ENCODE peak calls at places on chromosomes 5 and 9, in six cellular contexts. T is heart left ventricle, A is HCT116, M is GM12891, H is IMR-90, F is A549. B is an unnamed sample.

GRCh38 chr5:131382407-131383395 is 118.8 kb downstream of the CDC42SE2 start:
- DNase-seq in T (no peak), A (peak; percentile 50), M (no peak), H (peak; percentile 58), F (peak; percentile 85), B (no peak)

GRCh38 chr5:27511061-27511460 is 472.7 kb upstream of the CDH9 start:
- DNase-seq in T (no peak), A (no peak), M (no peak), H (no peak), F (no peak), B (no peak)

GRCh38 chr5:139193928-139194327 is 4.2 kb downstream of the SIL1 start:
- DNase-seq in T (no peak), A (no peak), M (no peak), H (no peak), F (peak; percentile 31), B (no peak)

GRCh38 chr5:39794511-39794910 is 369.7 kb upstream of the DAB2 start:
- DNase-seq in T (peak; percentile 27), A (no peak), M (no peak), H (peak; percentile 29), F (peak; percentile 6), B (no peak)

GRCh38 chr5:132422720-132423442 is 53.4 kb downstream of the SLC22A5 start:
- DNase-seq in T (peak; percentile 83), A (no peak), M (no peak), H (peak; percentile 56), F (peak; percentile 22), B (peak; percentile 75)

GRCh38 chr9:110744753-110745522 is 76.3 kb downstream of the MUSK start:
- DNase-seq in T (no peak), A (peak; percentile 96), M (no peak), H (peak; percentile 98), F (peak; percentile 89), B (peak; percentile 15)

GRCh38 chr5:73748510-73749410 is 122.8 kb downstream of the ARHGEF28 start:
- DNase-seq in T (peak; percentile 41), A (no peak), M (no peak), H (peak; percentile 53), F (no peak), B (peak; percentile 13)

GRCh38 chr5:170151105-170151831 is 45.6 kb downstream of the FOXI1 start:
- DNase-seq in T (peak; percentile 61), A (peak; percentile 57), M (no peak), H (peak; percentile 44), F (peak; percentile 88), B (peak; percentile 67)

GRCh38 chr9:3906437-3907213 is 380.8 kb upstream of the RFX3 start:
- DNase-seq in T (no peak), A (peak; percentile 43), M (no peak), H (peak; percentile 95), F (peak; percentile 22), B (no peak)

GRCh38 chr9:21680590-21680989 is 121.8 kb upstream of the MTAP start:
- DNase-seq in T (no peak), A (no peak), M (no peak), H (no peak), F (peak; percentile 59), B (no peak)

GRCh38 chr5:151684690-151685361 is 1.9 kb downstream of the SPARC start:
- DNase-seq in T (peak; percentile 63), A (no peak), M (no peak), H (peak; percentile 97), F (peak; percentile 74), B (no peak)

GRCh38 chr5:142894749-142895148 is 124.6 kb downstream of the ARHGAP26 start:
- DNase-seq in T (peak; percentile 30), A (no peak), M (no peak), H (peak; percentile 80), F (no peak), B (no peak)

GRCh38 chr5:79263290-79263689 is 27.4 kb downstream of the JMY start:
- DNase-seq in T (no peak), A (no peak), M (no peak), H (no peak), F (no peak), B (no peak)

GRCh38 chr9:129027685-129028191 is 393 bp downstream of the SH3GLB2 start:
- DNase-seq in T (no peak), A (no peak), M (peak; percentile 59), H (no peak), F (peak; percentile 66), B (peak; percentile 78)

GRCh38 chr9:117729375-117729774 is 25.2 kb downstream of the TLR4 start:
- DNase-seq in T (no peak), A (no peak), M (no peak), H (no peak), F (no peak), B (no peak)

GRCh38 chr5:128446-128845 is 36.5 kb downstream of the PLEKHG4B start:
- DNase-seq in T (no peak), A (no peak), M (no peak), H (no peak), F (no peak), B (no peak)

GRCh38 chr9:21936161-21936560 is 58.0 kb downstream of the CDKN2A start:
- DNase-seq in T (no peak), A (no peak), M (no peak), H (no peak), F (no peak), B (no peak)

GRCh38 chr5:59460368-59461153 is 433.0 kb downstream of the PDE4D start:
- DNase-seq in T (peak; percentile 39), A (no peak), M (no peak), H (no peak), F (no peak), B (no peak)

GRCh38 chr9:114177423-114178064 is 22.2 kb downstream of the COL27A1 start:
- DNase-seq in T (peak; percentile 23), A (no peak), M (no peak), H (peak; percentile 76), F (no peak), B (no peak)

DNA sequence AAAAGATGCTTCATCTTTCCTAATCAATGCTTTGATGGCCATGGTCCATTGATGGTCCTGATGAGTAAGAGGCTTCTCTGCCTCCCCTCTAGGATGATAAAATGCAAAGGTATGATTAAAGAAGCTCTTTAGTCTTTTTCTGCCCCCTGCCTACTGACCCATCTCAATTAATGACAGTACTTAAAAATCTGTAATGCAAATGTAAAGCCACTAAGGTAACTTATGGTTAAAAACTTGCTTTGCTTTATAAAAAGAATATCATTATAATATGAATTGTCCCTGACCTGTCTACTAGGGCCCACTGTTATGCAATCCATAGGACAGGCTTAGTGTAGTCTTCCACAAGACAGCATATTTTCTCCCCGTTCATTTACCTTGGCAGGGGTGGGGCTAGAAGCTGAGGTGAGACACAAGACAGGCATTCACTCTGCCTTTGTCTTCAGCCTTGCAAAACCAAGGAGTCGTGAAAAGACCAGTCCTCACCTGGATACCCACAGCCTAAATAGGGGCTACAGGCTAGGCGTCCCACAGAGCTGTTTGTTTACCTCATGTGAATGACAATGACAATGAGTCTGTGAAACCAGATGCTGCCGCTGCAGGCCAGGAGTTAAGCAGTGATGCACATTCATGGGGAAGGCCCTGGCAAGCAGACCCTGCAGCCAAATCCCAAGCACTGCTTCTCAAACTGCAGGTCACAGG is 60.4 kb downstream of the BNC2 start:
- DNase-seq in T (no peak), A (no peak), M (no peak), H (no peak), F (no peak), B (no peak)
- TF ChIP-seq POLR2A in T (no peak), A (no peak), M (no peak), H (no peak), F (no peak), B (no peak)

GRCh38 chr5:19577882-19578281 is 410.1 kb downstream of the CDH18 start:
- DNase-seq in T (no peak), A (no peak), M (no peak), H (no peak), F (no peak), B (no peak)
- TF ChIP-seq POLR2A in T (no peak), A (no peak), M (no peak), H (no peak), F (no peak), B (no peak)

GRCh38 chr9:76592105-76593010 is 133.4 kb downstream of the GCNT1 start:
- DNase-seq in T (no peak), A (no peak), M (no peak), H (no peak), F (no peak), B (no peak)

GRCh38 chr9:76585487-76586459 is 126.8 kb downstream of the GCNT1 start:
- DNase-seq in T (no peak), A (no peak), M (no peak), H (no peak), F (no peak), B (peak; percentile 12)

GRCh38 chr9:76586555-76587314 is 127.8 kb downstream of the GCNT1 start:
- DNase-seq in T (no peak), A (no peak), M (no peak), H (no peak), F (no peak), B (no peak)

GRCh38 chr9:76591256-76591950 is 132.4 kb downstream of the GCNT1 start:
- DNase-seq in T (no peak), A (no peak), M (no peak), H (peak; percentile 6), F (no peak), B (no peak)

GRCh38 chr9:76588320-76588719 is 129.3 kb downstream of the GCNT1 start:
- DNase-seq in T (no peak), A (no peak), M (no peak), H (no peak), F (no peak), B (no peak)
- TF ChIP-seq POLR2A in T (no peak), A (no peak), M (no peak), H (no peak), F (no peak), B (no peak)

GRCh38 chr9:136885950-136886578 is at the start of gene TRAF2:
- DNase-seq in T (peak; percentile 99), A (peak; percentile 98), M (peak; percentile 100), H (peak; percentile 99), F (peak; percentile 100), B (peak; percentile 98)
- TF ChIP-seq POLR2A in T (peak; percentile 85), A (peak; percentile 71), M (peak; percentile 83), H (no peak), F (peak; percentile 93), B (peak; percentile 57)

DNA sequence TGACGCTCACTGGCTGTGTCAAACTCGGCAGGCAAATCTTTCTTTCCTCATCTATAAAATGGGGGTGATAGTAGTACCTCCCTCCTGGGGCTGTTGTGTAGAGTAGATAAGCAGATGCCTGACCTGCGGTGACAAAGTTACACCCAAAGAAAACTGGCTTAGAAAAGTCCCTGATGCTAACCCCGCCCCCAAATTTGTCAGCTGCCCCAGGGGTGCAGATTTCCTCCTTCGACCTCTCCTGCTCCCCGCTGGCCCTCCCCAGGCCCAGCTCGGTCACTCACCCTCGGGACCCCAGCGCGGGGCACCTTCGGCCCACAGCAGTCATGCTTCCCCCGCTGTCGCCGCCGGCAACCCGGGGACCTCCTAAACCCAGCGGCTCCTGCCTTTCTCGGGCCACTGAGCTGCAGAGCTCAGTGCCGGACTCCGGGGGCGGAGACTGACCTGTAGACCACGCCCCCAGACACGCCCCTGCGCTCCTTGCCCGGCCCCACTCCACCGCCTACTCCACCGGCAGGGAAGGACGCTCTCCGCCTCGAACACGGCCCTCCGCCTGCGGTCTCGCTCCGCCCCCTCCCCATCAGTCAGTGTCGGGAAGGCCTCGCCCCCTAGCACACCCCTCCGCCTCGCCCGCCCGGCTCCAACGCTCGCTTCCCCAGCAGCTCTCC is 7.4 kb downstream of the SH2D3C start:
- DNase-seq in T (peak; percentile 100), A (peak; percentile 95), M (peak; percentile 95), H (peak; percentile 95), F (peak; percentile 98), B (peak; percentile 99)
- TF ChIP-seq POLR2A in T (peak; percentile 91), A (no peak), M (no peak), H (no peak), F (no peak), B (peak; percentile 51)